ENCODE peak calls at places on chromosomes 3 and 15, in ten cellular contexts. C, T, V, J, L, U, B, A, E and O are unnamed samples.

GRCh38 chr15:68526269-68526668 is 52.5 kb upstream of the CORO2B start:
- DNase-seq in C (no peak), T (no peak), V (no peak), J (no peak), L (peak), U (peak), B (no peak), A (no peak), E (no peak), O (no peak)

GRCh38 chr15:87755226-87755625 is 501.3 kb downstream of the NTRK3 start:
- DNase-seq in C (no peak), T (no peak), V (no peak), J (no peak), L (no peak), U (no peak), B (no peak), A (no peak), E (no peak), O (no peak)

GRCh38 chr15:98330258-98330657 is 318.1 kb upstream of the IGF1R start:
- DNase-seq in C (no peak), T (no peak), V (no peak), J (no peak), L (no peak), U (no peak), B (no peak), A (no peak), E (no peak), O (no peak)

GRCh38 chr3:140505256-140505655 is 172.6 kb upstream of the TRIM42 start:
- DNase-seq in C (no peak), T (peak), V (peak), J (no peak), L (peak), U (no peak), B (no peak), A (peak), E (no peak), O (peak)

GRCh38 chr15:77599357-77599756 is 33.4 kb downstream of the LINGO1 start:
- DNase-seq in C (no peak), T (no peak), V (no peak), J (no peak), L (no peak), U (no peak), B (no peak), A (no peak), E (no peak), O (no peak)

GRCh38 chr15:69609176-69609575 is 156.6 kb downstream of the RPLP1 start:
- DNase-seq in C (no peak), T (peak), V (no peak), J (no peak), L (no peak), U (no peak), B (no peak), A (no peak), E (no peak), O (peak)

GRCh38 chr3:45140392-45140791 is 5.8 kb downstream of the CDCP1 start:
- DNase-seq in C (no peak), T (no peak), V (peak), J (peak), L (no peak), U (peak), B (no peak), A (no peak), E (no peak), O (peak)

GRCh38 chr3:156174229-156174847 is 54.0 kb downstream of the KCNAB1 start:
- DNase-seq in C (no peak), T (peak), V (no peak), J (no peak), L (peak), U (peak), B (no peak), A (no peak), E (no peak), O (peak)

GRCh38 chr3:134326126-134326525 is 48.1 kb downstream of the AMOTL2 start:
- DNase-seq in C (no peak), T (no peak), V (no peak), J (peak), L (no peak), U (no peak), B (no peak), A (no peak), E (peak), O (no peak)

GRCh38 chr3:63364495-63364894 is 86.4 kb downstream of the SYNPR start:
- DNase-seq in C (no peak), T (peak), V (no peak), J (no peak), L (no peak), U (peak), B (no peak), A (no peak), E (no peak), O (peak)

GRCh38 chr15:62569460-62570404 is 404.6 kb upstream of the C2CD4B start:
- DNase-seq in C (peak), T (peak), V (peak), J (peak), L (no peak), U (peak), B (no peak), A (no peak), E (no peak), O (peak)

GRCh38 chr3:180679178-180680096 is at the start of gene CCDC39:
- DNase-seq in C (peak), T (peak), V (peak), J (peak), L (peak), U (peak), B (peak), A (peak), E (peak), O (peak)

GRCh38 chr15:81897011-81897677 is 148.7 kb downstream of the MEX3B start:
- DNase-seq in C (no peak), T (peak), V (no peak), J (no peak), L (no peak), U (peak), B (no peak), A (no peak), E (no peak), O (peak)

GRCh38 chr3:134867277-134867676 is 72.2 kb downstream of the EPHB1 start:
- DNase-seq in C (no peak), T (no peak), V (no peak), J (no peak), L (no peak), U (no peak), B (no peak), A (no peak), E (no peak), O (no peak)

GRCh38 chr15:31308185-31308639 is 18.4 kb upstream of the KLF13 start:
- DNase-seq in C (no peak), T (no peak), V (no peak), J (no peak), L (peak), U (no peak), B (peak), A (no peak), E (peak), O (no peak)

GRCh38 chr15:53522878-53523455 is 236.5 kb downstream of the WDR72 start:
- DNase-seq in C (no peak), T (no peak), V (peak), J (no peak), L (no peak), U (peak), B (no peak), A (no peak), E (no peak), O (no peak)

DNA sequence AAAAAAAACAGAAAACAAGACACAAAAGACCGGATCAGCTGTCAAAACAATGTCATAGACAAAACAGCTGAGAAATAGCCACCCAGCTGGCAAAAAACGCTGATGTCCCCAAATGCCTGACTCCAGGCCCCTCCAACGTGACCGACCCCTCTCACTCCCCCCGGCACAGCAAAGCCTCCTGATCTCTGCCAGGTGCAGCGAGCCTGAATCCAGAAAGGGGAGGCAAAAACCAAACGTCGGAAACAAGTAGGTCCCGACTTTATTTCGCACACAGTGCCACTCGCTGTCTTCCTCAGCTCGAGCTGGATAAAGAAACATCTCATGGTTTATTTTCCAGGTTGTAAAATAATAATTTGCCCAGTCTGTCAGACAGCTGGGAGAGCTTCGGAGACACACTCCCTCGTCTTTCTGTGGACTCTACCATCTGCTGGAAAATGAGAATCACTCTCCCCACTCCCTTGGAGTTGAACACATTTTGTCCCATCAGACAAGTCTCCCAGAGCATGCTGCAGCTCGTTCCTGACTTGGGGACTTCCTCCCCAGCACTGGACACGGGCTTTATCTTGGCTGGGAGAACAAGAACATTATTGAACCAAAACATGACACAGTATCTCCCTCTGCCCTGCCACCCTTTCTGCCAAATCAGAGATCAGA is 142.9 kb downstream of the NUP210 start:
- DNase-seq in C (no peak), T (no peak), V (no peak), J (no peak), L (no peak), U (no peak), B (no peak), A (no peak), E (no peak), O (no peak)
- H3K4me3 ChIP-seq in C (no peak), T (no peak), V (no peak), J (no peak), L (no peak), U (no peak), B (no peak), A (no peak), E (peak), O (no peak)

DNA sequence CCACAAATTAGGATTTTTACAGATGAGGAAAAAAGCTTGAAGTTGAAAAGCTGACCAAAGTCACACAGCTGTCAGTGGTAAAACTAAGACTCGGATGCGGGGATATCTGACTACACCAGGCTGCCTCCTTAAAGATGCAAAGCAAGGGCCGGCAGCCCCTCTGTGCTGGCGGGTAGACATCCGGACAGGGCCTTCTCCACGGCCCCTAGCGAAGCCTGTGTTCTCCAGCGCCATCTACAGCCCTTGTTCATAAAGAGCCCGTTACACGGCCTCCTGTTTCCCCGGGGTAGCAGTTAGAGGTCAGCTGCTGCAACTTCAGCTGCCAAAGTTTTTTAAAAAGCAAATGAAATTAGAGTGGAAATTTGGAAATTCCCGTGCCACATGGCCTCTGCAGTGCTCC is 383.0 kb downstream of the TBL1XR1 start:
- DNase-seq in C (peak), T (peak), V (peak), J (peak), L (peak), U (peak), B (no peak), A (no peak), E (peak), O (peak)
- TF ChIP-seq CTCF in C (peak), T (peak), V (peak), J (peak), L (peak), U (peak), B (no peak), A (peak), E (peak), O (peak)

GRCh38 chr3:15796331-15796730 is 1.4 kb downstream of the ANKRD28 start:
- DNase-seq in C (no peak), T (no peak), V (no peak), J (no peak), L (no peak), U (peak), B (no peak), A (no peak), E (no peak), O (no peak)
- H3K4me3 ChIP-seq in C (peak), T (no peak), V (peak), J (peak), L (peak), U (no peak), B (no peak), A (peak), E (peak), O (peak)

GRCh38 chr3:188926741-188927650 is 244.8 kb upstream of the TPRG1 start:
- DNase-seq in C (no peak), T (no peak), V (no peak), J (no peak), L (no peak), U (no peak), B (no peak), A (no peak), E (no peak), O (no peak)

GRCh38 chr3:188931531-188931930 is 240.2 kb upstream of the TPRG1 start:
- DNase-seq in C (no peak), T (no peak), V (no peak), J (no peak), L (no peak), U (no peak), B (no peak), A (no peak), E (no peak), O (no peak)

GRCh38 chr3:188927971-188928370 is 243.8 kb upstream of the TPRG1 start:
- DNase-seq in C (no peak), T (no peak), V (no peak), J (no peak), L (no peak), U (no peak), B (no peak), A (no peak), E (no peak), O (no peak)

GRCh38 chr3:188926141-188926540 is 245.6 kb upstream of the TPRG1 start:
- DNase-seq in C (no peak), T (no peak), V (no peak), J (no peak), L (no peak), U (no peak), B (no peak), A (no peak), E (no peak), O (no peak)

GRCh38 chr3:188929138-188929537 is 242.6 kb upstream of the TPRG1 start:
- DNase-seq in C (no peak), T (peak), V (no peak), J (no peak), L (no peak), U (peak), B (no peak), A (no peak), E (no peak), O (no peak)
- TF ChIP-seq CTCF in C (peak), T (no peak), V (no peak), J (peak), L (no peak), U (peak), B (no peak), A (no peak), E (peak), O (no peak)

DNA sequence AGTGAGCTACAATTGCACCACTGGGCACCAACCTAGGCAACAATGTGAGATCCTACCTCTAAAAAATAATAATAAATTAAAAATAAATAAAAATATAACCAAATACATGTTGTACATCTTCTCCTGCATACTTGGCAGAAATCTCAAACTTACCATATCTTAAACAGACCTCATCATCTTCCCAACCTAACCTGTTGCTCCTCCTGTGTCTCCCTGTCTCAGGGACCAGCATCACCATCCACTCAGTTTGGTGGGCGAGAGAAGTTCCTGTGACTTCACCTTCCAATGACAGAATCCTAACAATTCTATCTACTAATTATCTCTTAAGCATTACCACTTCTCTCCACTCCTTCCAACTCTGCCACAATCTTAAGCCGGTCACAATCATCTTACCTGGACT is 3.3 kb downstream of the PIK3R4 start:
- DNase-seq in C (no peak), T (no peak), V (no peak), J (no peak), L (no peak), U (no peak), B (no peak), A (no peak), E (no peak), O (no peak)
- H3K4me3 ChIP-seq in C (no peak), T (no peak), V (no peak), J (no peak), L (no peak), U (no peak), B (no peak), A (no peak), E (peak), O (no peak)

GRCh38 chr3:73513260-73513659 is 111.5 kb downstream of the PDZRN3 start:
- DNase-seq in C (no peak), T (no peak), V (no peak), J (no peak), L (no peak), U (no peak), B (no peak), A (no peak), E (no peak), O (no peak)
- TF ChIP-seq CTCF in C (no peak), T (no peak), V (no peak), J (no peak), L (no peak), U (no peak), B (no peak), A (no peak), E (no peak), O (no peak)

GRCh38 chr3:24678441-24678865 is 183.8 kb upstream of the THRB start:
- DNase-seq in C (no peak), T (peak), V (no peak), J (no peak), L (no peak), U (peak), B (no peak), A (no peak), E (no peak), O (peak)
- H3K4me3 ChIP-seq in C (no peak), T (no peak), V (no peak), J (no peak), L (no peak), U (no peak), B (no peak), A (no peak), E (no peak), O (peak)

GRCh38 chr3:126490619-126491018 is 14.9 kb upstream of the ZXDC start:
- DNase-seq in C (no peak), T (no peak), V (no peak), J (peak), L (no peak), U (no peak), B (no peak), A (no peak), E (no peak), O (no peak)
- TF ChIP-seq CTCF in C (no peak), T (no peak), V (no peak), J (no peak), L (no peak), U (no peak), B (no peak), A (no peak), E (no peak), O (no peak)

GRCh38 chr3:94066829-94067470 is 4.1 kb downstream of the NSUN3 start:
- DNase-seq in C (no peak), T (no peak), V (no peak), J (no peak), L (no peak), U (no peak), B (no peak), A (no peak), E (no peak), O (no peak)
- H3K4me3 ChIP-seq in C (no peak), T (no peak), V (no peak), J (no peak), L (no peak), U (no peak), B (no peak), A (no peak), E (no peak), O (no peak)